ENCODE peak calls at places on chromosomes 1 and 21, in six cellular contexts. One of them, this sample, is unnamed.

GRCh38 chr1:156795787-156796186 is 20.9 kb downstream of the SH2D2A start:
- DNase-seq in non-pigmented ciliary epithelial cell: no peak
- DNase-seq in T-helper 9 cell: no peak
- DNase-seq in chondrocyte: no peak
- DNase-seq in foreskin fibroblast: no peak
- DNase-seq in CD8-positive, alpha-beta T cell: no peak
- DNase-seq in this sample: no peak

GRCh38 chr21:41579692-41580091 is 71.7 kb upstream of the TMPRSS2 start:
- DNase-seq in foreskin fibroblast: no peak
- DNase-seq in CD8-positive, alpha-beta T cell: no peak
- DNase-seq in chondrocyte: no peak
- DNase-seq in non-pigmented ciliary epithelial cell: no peak
- DNase-seq in T-helper 9 cell: no peak
- DNase-seq in this sample: no peak

GRCh38 chr1:54795100-54795665 is 5.9 kb downstream of the TTC22 start:
- DNase-seq in non-pigmented ciliary epithelial cell: no peak
- DNase-seq in T-helper 9 cell: no peak
- DNase-seq in CD8-positive, alpha-beta T cell: no peak
- DNase-seq in foreskin fibroblast: no peak
- DNase-seq in chondrocyte: no peak
- DNase-seq in this sample: no peak

GRCh38 chr1:42939216-42939615 is 19.5 kb downstream of the SLC2A1 start:
- DNase-seq in CD8-positive, alpha-beta T cell: no peak
- DNase-seq in foreskin fibroblast: no peak
- DNase-seq in T-helper 9 cell: no peak
- DNase-seq in chondrocyte: no peak
- DNase-seq in non-pigmented ciliary epithelial cell: no peak
- DNase-seq in this sample: no peak

GRCh38 chr1:215475719-215476525 is 91.2 kb upstream of the KCTD3 start:
- DNase-seq in foreskin fibroblast: peak
- DNase-seq in non-pigmented ciliary epithelial cell: peak
- DNase-seq in CD8-positive, alpha-beta T cell: no peak
- DNase-seq in T-helper 9 cell: no peak
- DNase-seq in chondrocyte: no peak
- DNase-seq in this sample: peak

GRCh38 chr21:28913071-28913470 is 79.6 kb downstream of the LTN1 start:
- DNase-seq in non-pigmented ciliary epithelial cell: no peak
- DNase-seq in CD8-positive, alpha-beta T cell: no peak
- DNase-seq in chondrocyte: no peak
- DNase-seq in T-helper 9 cell: no peak
- DNase-seq in foreskin fibroblast: no peak
- DNase-seq in this sample: no peak

GRCh38 chr1:9351654-9352271 is 59.1 kb downstream of the SPSB1 start:
- DNase-seq in CD8-positive, alpha-beta T cell: no peak
- DNase-seq in chondrocyte: no peak
- DNase-seq in T-helper 9 cell: no peak
- DNase-seq in non-pigmented ciliary epithelial cell: no peak
- DNase-seq in foreskin fibroblast: no peak
- DNase-seq in this sample: no peak

GRCh38 chr1:12113433-12114339 is 50.6 kb downstream of the TNFRSF8 start:
- DNase-seq in foreskin fibroblast: no peak
- DNase-seq in chondrocyte: peak
- DNase-seq in non-pigmented ciliary epithelial cell: no peak
- DNase-seq in CD8-positive, alpha-beta T cell: no peak
- DNase-seq in T-helper 9 cell: no peak
- DNase-seq in this sample: peak

GRCh38 chr1:59903136-59903754 is 23.3 kb downstream of the CYP2J2 start:
- DNase-seq in non-pigmented ciliary epithelial cell: no peak
- DNase-seq in foreskin fibroblast: peak
- DNase-seq in CD8-positive, alpha-beta T cell: no peak
- DNase-seq in T-helper 9 cell: no peak
- DNase-seq in chondrocyte: no peak
- DNase-seq in this sample: peak

GRCh38 chr21:16072692-16073091 is 342.9 kb downstream of the USP25 start:
- DNase-seq in chondrocyte: no peak
- DNase-seq in CD8-positive, alpha-beta T cell: no peak
- DNase-seq in non-pigmented ciliary epithelial cell: peak
- DNase-seq in foreskin fibroblast: peak
- DNase-seq in T-helper 9 cell: no peak
- DNase-seq in this sample: peak

GRCh38 chr21:45415943-45416611 is 11.1 kb downstream of the COL18A1 start:
- DNase-seq in chondrocyte: peak
- DNase-seq in foreskin fibroblast: no peak
- DNase-seq in T-helper 9 cell: no peak
- DNase-seq in CD8-positive, alpha-beta T cell: no peak
- DNase-seq in non-pigmented ciliary epithelial cell: no peak
- DNase-seq in this sample: no peak

GRCh38 chr1:1183833-1184775 is 10.4 kb downstream of the TTLL10 start:
- DNase-seq in chondrocyte: peak
- DNase-seq in foreskin fibroblast: no peak
- DNase-seq in non-pigmented ciliary epithelial cell: no peak
- DNase-seq in CD8-positive, alpha-beta T cell: no peak
- DNase-seq in T-helper 9 cell: no peak
- DNase-seq in this sample: no peak

GRCh38 chr1:30855686-30856259 is 52.8 kb downstream of the SDC3 start:
- DNase-seq in foreskin fibroblast: no peak
- DNase-seq in CD8-positive, alpha-beta T cell: no peak
- DNase-seq in T-helper 9 cell: no peak
- DNase-seq in chondrocyte: peak
- DNase-seq in non-pigmented ciliary epithelial cell: no peak
- DNase-seq in this sample: no peak

GRCh38 chr1:207004931-207005830 is 27.4 kb downstream of the C1orf116 start:
- DNase-seq in CD8-positive, alpha-beta T cell: no peak
- DNase-seq in T-helper 9 cell: peak
- DNase-seq in chondrocyte: no peak
- DNase-seq in foreskin fibroblast: peak
- DNase-seq in non-pigmented ciliary epithelial cell: peak
- DNase-seq in this sample: peak

This sample was measured in fibroblast of gingiva.